ENCODE peak calls at places on chromosome 21, in six cellular contexts. R, A, Y, E, N and H are unnamed samples.
A peak's percentile ranks its signal among the peaks of the same experiment; 100 is the strongest.

GRCh38 chr21:26790289-26790688 is 54.9 kb downstream of the ADAMTS1 start:
- DNase-seq in R (no peak), A (no peak), Y (no peak), E (no peak), N (no peak), H (no peak)

GRCh38 chr21:33840771-33841170 is 74.8 kb downstream of the ATP5PO start:
- DNase-seq in R (no peak), A (no peak), Y (no peak), E (no peak), N (no peak), H (no peak)

GRCh38 chr21:31332525-31332924 is 11.5 kb downstream of the TIAM1 start:
- DNase-seq in R (no peak), A (no peak), Y (no peak), E (no peak), N (no peak), H (no peak)

GRCh38 chr21:37769656-37770055 is 146.6 kb downstream of the KCNJ6 start:
- DNase-seq in R (no peak), A (no peak), Y (no peak), E (no peak), N (no peak), H (no peak)

GRCh38 chr21:43921979-43922945 is 57.2 kb downstream of the AGPAT3 start:
- DNase-seq in R (peak; percentile 72), A (no peak), Y (no peak), E (no peak), N (no peak), H (peak; percentile 38)

GRCh38 chr21:19853709-19854575 is 1144.3 kb upstream of the NCAM2 start:
- DNase-seq in R (peak; percentile 16), A (no peak), Y (no peak), E (no peak), N (no peak), H (no peak)

GRCh38 chr21:38438476-38438893 is 59.8 kb downstream of the ERG start:
- DNase-seq in R (no peak), A (no peak), Y (peak; percentile 72), E (peak; percentile 53), N (peak; percentile 45), H (peak; percentile 24)

GRCh38 chr21:38354231-38354630 is 97.4 kb downstream of the KCNJ15 start:
- DNase-seq in R (no peak), A (no peak), Y (no peak), E (no peak), N (no peak), H (no peak)

GRCh38 chr21:26437326-26438009 is 135.6 kb downstream of the CYYR1 start:
- DNase-seq in R (peak; percentile 14), A (no peak), Y (peak; percentile 19), E (no peak), N (no peak), H (peak; percentile 18)

GRCh38 chr21:38295997-38296764 is 39.4 kb downstream of the KCNJ15 start:
- DNase-seq in R (no peak), A (no peak), Y (no peak), E (no peak), N (no peak), H (peak; percentile 74)

GRCh38 chr21:29904359-29905282 is 35.2 kb downstream of the GRIK1 start:
- DNase-seq in R (peak; percentile 26), A (no peak), Y (peak; percentile 50), E (no peak), N (no peak), H (peak; percentile 84)

GRCh38 chr21:43645414-43645891 is 13.8 kb downstream of the HSF2BP start:
- DNase-seq in R (peak; percentile 76), A (peak; percentile 57), Y (peak; percentile 86), E (peak; percentile 55), N (peak; percentile 67), H (peak; percentile 77)

GRCh38 chr21:45306453-45306831 is 18.7 kb upstream of the POFUT2 start:
- DNase-seq in R (no peak), A (no peak), Y (no peak), E (no peak), N (no peak), H (no peak)
- H3K4me3 ChIP-seq in R (no peak overlapping the region), A (no peak overlapping the region), Y (no peak overlapping the region), E (no peak overlapping the region), N (no peak overlapping the region), H (no peak overlapping the region)

GRCh38 chr21:45860493-45861155 is 120.9 kb upstream of the COL6A1 start:
- DNase-seq in R (no peak), A (no peak), Y (no peak), E (no peak), N (no peak), H (no peak)
- TF ChIP-seq CTCF in R (no peak), A (no peak), Y (no peak), E (no peak), N (no peak), H (no peak)

GRCh38 chr21:36385909-36386642 is 884 bp downstream of the CHAF1B start:
- DNase-seq in R (peak; percentile 5), A (no peak), Y (no peak), E (no peak), N (no peak), H (peak; percentile 21)
- H3K4me3 ChIP-seq in R (peak overlapping the region; percentile 83), A (peak overlapping the region; percentile 76), Y (peak overlapping the region; percentile 52), E (peak overlapping the region; percentile 57), N (peak overlapping the region; percentile 74), H (peak overlapping the region; percentile 65)

GRCh38 chr21:41406340-41406739 is 19.7 kb upstream of the MX1 start:
- DNase-seq in R (no peak), A (no peak), Y (no peak), E (no peak), N (no peak), H (no peak)
- TF ChIP-seq CTCF in R (no peak), A (no peak), Y (no peak), E (no peak), N (no peak), H (no peak)

GRCh38 chr21:35239811-35240219 is 190.7 kb upstream of the RUNX1 start:
- DNase-seq in R (no peak), A (no peak), Y (no peak), E (no peak), N (no peak), H (peak; percentile 59)
- H3K4me3 ChIP-seq in R (no peak overlapping the region), A (no peak overlapping the region), Y (no peak overlapping the region), E (no peak overlapping the region), N (no peak overlapping the region), H (no peak overlapping the region)

DNA sequence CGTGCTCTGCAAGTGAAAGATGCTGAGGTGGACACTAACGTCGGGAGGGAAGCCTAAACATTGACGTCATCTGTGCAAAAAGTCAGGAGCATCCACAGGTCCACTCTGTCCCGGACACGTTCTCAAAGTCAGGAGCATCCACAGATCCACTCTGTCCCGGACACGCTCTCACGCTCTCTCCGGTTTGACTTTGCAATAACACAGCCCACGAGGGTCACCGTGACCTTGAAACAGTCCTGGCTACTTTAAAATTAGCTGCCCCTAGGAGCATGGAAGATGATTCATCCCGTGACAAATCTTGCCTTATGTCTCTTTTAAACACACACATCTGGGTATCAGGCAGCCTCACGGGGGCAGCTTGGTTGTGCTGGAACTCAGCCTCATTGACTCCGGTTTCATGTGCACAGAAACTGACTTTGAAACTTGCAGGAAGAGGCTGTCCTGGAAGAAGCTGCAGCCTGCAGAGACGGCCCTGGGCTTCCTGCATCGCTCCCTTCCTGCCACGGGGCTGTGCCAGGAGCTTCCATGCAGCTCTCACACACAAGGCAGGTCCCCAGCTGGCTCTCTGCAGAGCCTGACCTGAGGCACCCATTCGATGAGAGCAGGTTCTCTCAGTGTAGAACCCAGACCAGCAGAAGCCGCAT is 18.1 kb upstream of the COL18A1 start:
- DNase-seq in R (peak; percentile 32), A (no peak), Y (peak; percentile 94), E (peak; percentile 75), N (peak; percentile 57), H (peak; percentile 98)
- TF ChIP-seq CTCF in R (no peak), A (no peak), Y (peak; percentile 43), E (peak; percentile 42), N (no peak), H (peak; percentile 39)

DNA sequence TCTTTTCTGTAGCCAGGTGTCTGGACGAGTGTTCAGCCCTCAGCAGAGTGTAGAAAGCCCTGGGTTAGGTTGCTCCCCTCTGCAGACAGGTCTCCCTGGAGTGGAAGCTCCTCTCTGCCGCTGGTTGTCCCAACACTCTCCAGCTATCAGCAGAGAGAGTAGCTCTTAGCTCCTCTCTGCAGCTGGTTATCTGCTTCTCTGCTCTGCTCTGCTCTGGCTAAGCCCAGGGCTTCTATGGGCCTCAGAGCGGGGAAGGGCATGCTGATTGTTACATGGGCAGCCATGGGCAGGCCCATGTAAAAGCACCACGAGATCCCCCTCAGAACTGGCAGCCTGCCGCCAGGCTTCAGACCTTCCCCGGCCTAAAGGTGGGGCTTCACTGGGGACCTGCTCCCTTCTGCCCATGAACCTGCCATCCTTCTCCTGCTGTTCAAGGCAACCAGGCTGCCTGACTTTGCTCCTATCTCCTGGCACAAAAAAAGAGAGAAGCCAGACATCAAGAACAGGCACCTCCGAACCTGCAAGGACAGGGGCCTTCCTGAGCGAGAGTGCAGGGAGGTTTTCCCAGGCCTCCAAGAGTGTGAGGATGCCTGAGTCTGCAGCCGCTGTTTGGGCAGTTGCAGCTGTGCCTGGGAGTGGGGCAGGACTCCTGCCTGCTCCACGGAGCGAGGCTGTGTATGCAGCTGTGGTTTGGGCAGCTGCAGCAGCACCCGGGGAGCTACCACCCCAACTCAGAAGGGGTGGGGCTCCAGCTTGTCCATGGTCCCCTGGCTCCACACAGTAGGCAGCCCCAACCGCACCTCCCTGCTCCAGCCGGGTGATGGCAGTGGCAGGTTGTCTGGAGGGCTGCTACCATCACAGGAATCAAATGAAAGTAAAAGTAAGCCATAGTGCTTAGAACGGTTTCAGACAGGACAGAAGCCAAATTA is 973.7 kb downstream of the LTN1 start:
- DNase-seq in R (peak; percentile 72), A (no peak), Y (no peak), E (no peak), N (no peak), H (no peak)
- H3K4me3 ChIP-seq in R (no peak overlapping the region), A (no peak overlapping the region), Y (no peak overlapping the region), E (no peak overlapping the region), N (no peak overlapping the region), H (no peak overlapping the region)

GRCh38 chr21:41048141-41048540 is 119.8 kb upstream of the BACE2 start:
- DNase-seq in R (no peak), A (no peak), Y (no peak), E (no peak), N (no peak), H (no peak)

GRCh38 chr21:41048636-41049035 is 119.3 kb upstream of the BACE2 start:
- DNase-seq in R (no peak), A (no peak), Y (no peak), E (no peak), N (no peak), H (no peak)

GRCh38 chr21:41045534-41046268 is 122.3 kb upstream of the BACE2 start:
- DNase-seq in R (peak; percentile 1), A (peak; percentile 64), Y (no peak), E (no peak), N (no peak), H (no peak)

GRCh38 chr21:41043008-41043407 is 125.0 kb upstream of the BACE2 start:
- DNase-seq in R (no peak), A (no peak), Y (no peak), E (no peak), N (no peak), H (no peak)
- TF ChIP-seq CTCF in R (peak; percentile 6), A (no peak), Y (no peak), E (no peak), N (no peak), H (no peak)

GRCh38 chr21:42419845-42420244 is 16.1 kb downstream of the UBASH3A start:
- DNase-seq in R (no peak), A (no peak), Y (no peak), E (no peak), N (no peak), H (no peak)
- H3K4me3 ChIP-seq in R (no peak overlapping the region), A (no peak overlapping the region), Y (no peak overlapping the region), E (no peak overlapping the region), N (no peak overlapping the region), H (no peak overlapping the region)